ENCODE peak calls at places on chromosomes 6 and 20, in five cellular contexts. I is amygdala, U is kidney epithelial cell, K is iris pigment epithelial cell, F is progenitor cell of endocrine pancreas. M is an unnamed sample.

GRCh38 chr6:158769696-158770446 is 49.3 kb downstream of the EZR start:
- DNase-seq in I (peak), U (no peak), K (no peak), F (no peak), M (peak)

GRCh38 chr6:71533939-71534379 is 245.3 kb downstream of the OGFRL1 start:
- DNase-seq in I (no peak), U (no peak), K (peak), F (no peak), M (no peak)

GRCh38 chr6:120990866-120991265 is 343.4 kb downstream of the TBC1D32 start:
- DNase-seq in I (no peak), U (no peak), K (no peak), F (no peak), M (no peak)

GRCh38 chr6:10418862-10419748 is 4.2 kb upstream of the TFAP2A start:
- DNase-seq in I (no peak), U (no peak), K (peak), F (peak), M (no peak)

GRCh38 chr6:100311707-100312266 is 152.9 kb downstream of the SIM1 start:
- DNase-seq in I (no peak), U (no peak), K (peak), F (no peak), M (no peak)

GRCh38 chr6:86273936-86274335 is 631.2 kb upstream of the SYNCRIP start:
- DNase-seq in I (no peak), U (no peak), K (no peak), F (no peak), M (no peak)

GRCh38 chr6:163992701-163993100 is 578.2 kb downstream of the QKI start:
- DNase-seq in I (no peak), U (no peak), K (no peak), F (no peak), M (no peak)

GRCh38 chr6:84547341-84547794 is 217.0 kb downstream of the TBX18 start:
- DNase-seq in I (no peak), U (no peak), K (peak), F (no peak), M (no peak)

GRCh38 chr6:112337209-112337638 is 9.9 kb upstream of the RFPL4B start:
- DNase-seq in I (peak), U (peak), K (peak), F (peak), M (peak)

GRCh38 chr6:3350252-3350826 is 91.6 kb downstream of the PSMG4 start:
- DNase-seq in I (no peak), U (no peak), K (no peak), F (no peak), M (no peak)

GRCh38 chr20:2168946-2169345 is 67.3 kb downstream of the STK35 start:
- DNase-seq in I (no peak), U (no peak), K (no peak), F (no peak), M (no peak)

GRCh38 chr6:140319209-140319608 is 944.8 kb upstream of the CITED2 start:
- DNase-seq in I (no peak), U (peak), K (peak), F (no peak), M (no peak)

GRCh38 chr6:33700391-33701050 is 11.0 kb downstream of the UQCC2 start:
- DNase-seq in I (peak), U (peak), K (peak), F (peak), M (peak)

GRCh38 chr6:12150812-12151432 is 138.8 kb downstream of the HIVEP1 start:
- DNase-seq in I (peak), U (no peak), K (no peak), F (peak), M (no peak)

GRCh38 chr6:168137024-168137423 is 58.0 kb upstream of the FRMD1 start:
- DNase-seq in I (no peak), U (no peak), K (no peak), F (no peak), M (no peak)

GRCh38 chr6:14770572-14770971 is 475.3 kb upstream of the JARID2 start:
- DNase-seq in I (no peak), U (no peak), K (peak), F (no peak), M (no peak)

GRCh38 chr6:138346302-138347195 is 31.2 kb upstream of the SMIM28 start:
- DNase-seq in I (no peak), U (peak), K (peak), F (no peak), M (no peak)

GRCh38 chr6:133313068-133313467 is 71.9 kb downstream of the EYA4 start:
- DNase-seq in I (no peak), U (no peak), K (no peak), F (no peak), M (no peak)

GRCh38 chr6:13754644-13755043 is 43.0 kb upstream of the RANBP9 start:
- DNase-seq in I (no peak), U (no peak), K (no peak), F (no peak), M (no peak)

GRCh38 chr6:133958782-133959181 is 5.8 kb downstream of the TBPL1 start:
- DNase-seq in I (no peak), U (no peak), K (no peak), F (no peak), M (no peak)

GRCh38 chr6:45432944-45433343 is 55.2 kb upstream of the SUPT3H start:
- DNase-seq in I (no peak), U (no peak), K (peak), F (no peak), M (no peak)

GRCh38 chr6:139364302-139364981 is 10.0 kb downstream of the CITED2 start:
- DNase-seq in I (no peak), U (no peak), K (peak), F (no peak), M (no peak)

GRCh38 chr20:18224968-18225568 is 63.3 kb upstream of the ZNF133 start:
- DNase-seq in I (peak), U (peak), K (peak), F (no peak), M (no peak)